ENCODE peak calls at places on chromosomes 12 and 14, in nine cellular contexts. Q is suprapubic skin, G is dorsolateral prefrontal cortex, T is Calu3, N is upper lobe of left lung, U is B cell, P is left ventricle myocardium inferior, C is heart right ventricle, L is choroid plexus epithelial cell. O is an unnamed sample.

GRCh38 chr12:124780336-124780735 is 83.3 kb downstream of the SCARB1 start:
- DNase-seq in Q (no peak), G (no peak), T (no peak), N (no peak), U (no peak), P (no peak), C (no peak), L (no peak), O (no peak)

GRCh38 chr12:114430306-114430705 is 24.4 kb upstream of the TBX5 start:
- DNase-seq in Q (no peak), G (no peak), T (no peak), N (no peak), U (no peak), P (no peak), C (no peak), L (peak; percentile 13), O (no peak)

GRCh38 chr12:44377443-44378160 is 498.5 kb downstream of the NELL2 start:
- DNase-seq in Q (no peak), G (no peak), T (no peak), N (no peak), U (no peak), P (no peak), C (no peak), L (no peak), O (no peak)

GRCh38 chr14:41609704-41610183 is 3.1 kb downstream of the LRFN5 start:
- DNase-seq in Q (peak; percentile 69), G (peak; percentile 35), T (no peak), N (no peak), U (no peak), P (peak; percentile 38), C (peak; percentile 44), L (peak; percentile 59), O (peak; percentile 74)

GRCh38 chr12:131116437-131117117 is 162.9 kb downstream of the ADGRD1 start:
- DNase-seq in Q (peak; percentile 60), G (peak; percentile 23), T (peak; percentile 42), N (no peak), U (no peak), P (no peak), C (no peak), L (peak; percentile 15), O (no peak)

GRCh38 chr12:44817687-44818086 is 58.4 kb downstream of the NELL2 start:
- DNase-seq in Q (no peak), G (no peak), T (no peak), N (no peak), U (no peak), P (no peak), C (no peak), L (no peak), O (no peak)

GRCh38 chr12:49647827-49648721 is 24.7 kb downstream of the PRPF40B start:
- DNase-seq in Q (no peak), G (no peak), T (no peak), N (no peak), U (no peak), P (no peak), C (no peak), L (no peak), O (no peak)

GRCh38 chr14:23558363-23559009 is 2.4 kb downstream of the THTPA start:
- DNase-seq in Q (no peak), G (no peak), T (no peak), N (no peak), U (no peak), P (no peak), C (no peak), L (no peak), O (no peak)

GRCh38 chr12:67068204-67068731 is 200.9 kb upstream of the CAND1 start:
- DNase-seq in Q (no peak), G (no peak), T (peak; percentile 41), N (no peak), U (no peak), P (no peak), C (peak; percentile 6), L (no peak), O (no peak)

GRCh38 chr12:67070307-67070600 is 198.9 kb upstream of the CAND1 start:
- DNase-seq in Q (no peak), G (no peak), T (no peak), N (no peak), U (no peak), P (no peak), C (no peak), L (no peak), O (no peak)

GRCh38 chr12:67068773-67069450 is 200.2 kb upstream of the CAND1 start:
- DNase-seq in Q (no peak), G (no peak), T (peak; percentile 85), N (no peak), U (no peak), P (no peak), C (peak; percentile 19), L (peak; percentile 36), O (peak; percentile 73)

GRCh38 chr12:67070604-67071003 is 198.6 kb upstream of the CAND1 start:
- DNase-seq in Q (no peak), G (no peak), T (no peak), N (no peak), U (no peak), P (no peak), C (no peak), L (no peak), O (no peak)

DNA sequence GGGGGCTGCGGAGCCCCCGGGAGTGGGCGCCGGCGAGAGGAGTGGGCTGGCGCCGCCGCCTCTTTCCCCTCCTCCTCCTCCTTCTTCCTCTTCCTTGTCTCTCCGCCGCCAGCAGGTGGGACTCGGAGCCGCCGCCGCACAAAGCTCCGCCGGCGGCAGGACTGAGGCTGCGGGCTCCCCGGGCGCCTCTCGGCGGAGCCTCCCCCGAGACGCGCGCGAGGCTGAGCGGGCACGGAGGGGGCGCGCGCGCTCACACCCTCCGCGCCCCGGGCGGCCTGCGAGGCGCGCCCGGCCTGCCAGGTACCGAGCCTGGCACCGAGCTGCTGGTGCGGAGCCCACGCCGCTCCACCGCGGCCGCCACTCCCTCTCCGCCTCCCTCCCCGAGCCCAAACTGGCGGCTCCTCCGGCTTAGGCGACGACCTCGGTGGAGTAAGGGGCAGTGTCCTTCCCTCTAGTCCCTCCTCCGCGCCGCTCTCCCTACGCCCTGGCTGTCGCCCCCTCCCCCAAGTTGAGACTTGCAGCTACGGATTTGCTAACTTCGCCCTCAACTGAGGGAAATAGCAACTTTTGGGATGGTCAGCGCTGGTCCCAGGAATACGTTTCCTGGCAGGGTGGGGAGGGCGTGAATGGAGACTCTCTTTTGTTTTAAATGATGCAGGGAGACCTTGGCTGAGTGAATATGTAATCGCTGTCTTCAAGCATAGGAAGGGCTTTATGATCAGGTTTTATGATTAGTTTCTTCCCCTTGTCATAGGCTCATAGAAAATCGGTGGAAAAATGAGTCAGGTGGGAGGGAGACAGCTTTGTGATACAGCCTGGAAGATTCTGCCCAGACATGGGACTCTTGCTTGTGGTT is 199.5 kb upstream of the CAND1 start:
- DNase-seq in Q (no peak), G (no peak), T (peak; percentile 75), N (no peak), U (no peak), P (peak; percentile 28), C (no peak), L (no peak), O (peak; percentile 73)
- TF ChIP-seq CTCF in Q (no peak), G (no peak), T (peak; percentile 23), N (no peak), U (no peak), P (peak; percentile 23), C (no peak), L (no peak), O (peak; percentile 42)

DNA sequence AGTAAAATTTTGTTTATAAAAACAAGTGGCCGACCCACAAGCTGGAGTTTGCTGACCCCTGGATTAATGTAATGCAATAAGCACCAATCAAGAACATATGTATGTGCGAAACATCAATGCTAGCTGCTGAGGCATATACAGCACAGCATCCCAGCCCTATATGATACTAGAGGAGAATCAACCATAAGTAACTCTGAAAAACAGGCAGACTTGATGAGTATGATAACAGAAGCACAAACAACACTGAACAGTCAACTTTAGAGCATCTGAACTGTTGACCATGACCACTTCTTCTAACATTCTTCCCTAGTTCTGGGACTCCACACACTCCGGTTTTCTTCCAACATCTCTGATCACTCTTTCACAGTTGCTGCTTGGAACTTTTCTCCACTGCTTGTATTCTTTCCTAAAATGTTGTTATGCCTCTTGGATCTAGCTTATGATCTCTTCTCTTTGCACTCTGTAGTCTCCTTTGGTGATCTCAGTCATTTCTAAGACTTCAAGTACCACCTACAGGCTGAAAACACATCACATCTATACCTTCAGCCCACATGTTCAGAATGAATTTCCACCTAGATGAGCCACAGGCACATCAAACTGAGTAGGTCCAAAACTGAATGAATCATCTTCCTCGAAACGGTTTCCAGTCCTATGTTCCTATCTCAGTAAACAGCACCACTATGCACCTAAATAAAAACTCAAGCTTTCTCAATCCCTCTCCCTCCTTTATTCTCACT is 57.2 kb downstream of the STXBP6 start:
- DNase-seq in Q (no peak), G (no peak), T (no peak), N (no peak), U (no peak), P (no peak), C (no peak), L (peak; percentile 18), O (no peak)
- TF ChIP-seq CTCF in Q (no peak), G (no peak), T (no peak), N (no peak), U (no peak), P (no peak), C (no peak), L (no peak), O (no peak)

DNA sequence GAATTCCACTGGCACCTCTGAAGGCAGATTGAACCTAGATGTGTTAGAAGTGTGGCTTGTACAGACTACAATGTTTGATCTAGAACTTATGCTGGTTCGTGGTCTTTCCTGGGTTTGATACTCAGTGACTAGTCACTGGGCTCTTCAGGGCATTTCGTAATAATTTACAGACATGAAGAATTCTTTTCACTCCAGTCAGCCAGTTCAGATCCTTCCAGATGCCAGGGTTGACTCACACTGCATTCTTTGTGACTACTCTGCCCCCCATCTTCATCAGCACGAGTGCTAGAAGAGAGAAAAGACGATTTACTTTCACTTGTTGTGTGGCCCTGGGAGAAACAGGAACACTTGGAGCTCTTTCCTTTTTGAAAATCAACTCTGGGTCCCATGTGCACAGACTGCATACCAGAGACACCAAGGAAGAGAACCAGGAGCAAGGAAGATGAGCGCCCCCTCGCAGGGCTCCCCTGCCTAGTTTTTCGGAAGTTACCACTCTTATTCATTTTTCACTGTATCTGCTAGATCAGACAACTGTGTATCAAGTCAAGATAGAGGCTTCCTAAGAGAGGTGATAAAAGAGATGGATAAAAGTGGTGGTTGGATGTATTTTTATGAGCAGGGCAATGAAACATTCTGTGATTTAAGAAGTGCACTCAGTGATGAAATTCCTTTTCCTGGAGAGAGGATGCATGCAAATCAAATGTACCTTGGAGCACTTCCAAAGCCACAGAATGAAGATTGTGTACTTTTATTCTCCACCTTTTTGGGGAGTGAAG is 33.5 kb upstream of the EVL start:
- DNase-seq in Q (peak; percentile 72), G (no peak), T (peak; percentile 59), N (peak; percentile 59), U (no peak), P (no peak), C (no peak), L (peak; percentile 99), O (no peak)
- TF ChIP-seq CTCF in Q (no peak), G (no peak), T (no peak), N (no peak), U (no peak), P (no peak), C (no peak), L (peak; percentile 24), O (no peak)

DNA sequence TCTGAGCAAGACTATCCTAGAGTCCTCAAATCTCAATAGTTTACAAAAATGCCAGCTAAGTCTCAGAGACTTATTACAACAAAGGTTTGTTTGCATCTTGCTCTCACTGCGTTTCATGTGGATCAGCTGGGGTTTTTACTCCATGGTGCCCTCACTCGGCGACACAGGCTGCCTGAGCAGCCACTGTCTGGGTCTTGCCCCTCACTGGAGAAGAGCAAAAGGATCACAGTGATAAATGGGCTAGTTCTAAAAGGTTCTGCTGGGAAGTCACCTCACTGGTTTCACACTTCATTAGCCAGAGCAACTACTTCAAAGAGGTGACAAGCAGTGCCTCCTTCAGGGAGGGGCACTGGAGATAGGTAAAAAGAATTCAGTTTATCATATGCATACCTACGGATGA is 392.0 kb downstream of the RPL10L start:
- DNase-seq in Q (no peak), G (no peak), T (peak; percentile 1), N (no peak), U (no peak), P (no peak), C (no peak), L (no peak), O (no peak)
- TF ChIP-seq CTCF in Q (no peak), G (no peak), T (no peak), N (no peak), U (no peak), P (no peak), C (no peak), L (no peak), O (no peak)